ENCODE peak calls at places on chromosomes 5 and 9, in five cellular contexts. C, Q, L, N and Y are unnamed samples.

GRCh38 chr5:179762079-179762780 is 29.6 kb downstream of the MAML1 start:
- DNase-seq in C (peak), Q (peak), L (no peak), N (no peak), Y (no peak)

GRCh38 chr5:56050566-56051292 is 56.0 kb upstream of the IL6ST start:
- DNase-seq in C (no peak), Q (no peak), L (no peak), N (no peak), Y (no peak)

GRCh38 chr5:38590846-38591245 is 34.4 kb upstream of the LIFR start:
- DNase-seq in C (no peak), Q (no peak), L (no peak), N (no peak), Y (no peak)

GRCh38 chr5:3033033-3033755 is 281.7 kb upstream of the IRX2 start:
- DNase-seq in C (no peak), Q (no peak), L (no peak), N (no peak), Y (no peak)

GRCh38 chr5:174744896-174745295 is 20.5 kb downstream of the MSX2 start:
- DNase-seq in C (no peak), Q (no peak), L (no peak), N (no peak), Y (no peak)

GRCh38 chr9:14238044-14238443 is 75.9 kb downstream of the NFIB start:
- DNase-seq in C (no peak), Q (no peak), L (no peak), N (peak), Y (no peak)

GRCh38 chr9:116075191-116075590 is 78.4 kb upstream of the PAPPA start:
- DNase-seq in C (no peak), Q (no peak), L (no peak), N (no peak), Y (no peak)

GRCh38 chr9:69579032-69579748 is 93.0 kb downstream of the APBA1 start:
- DNase-seq in C (no peak), Q (no peak), L (no peak), N (no peak), Y (no peak)

GRCh38 chr5:138438724-138439536 is at the start of gene REEP2:
- DNase-seq in C (peak), Q (no peak), L (peak), N (peak), Y (peak)

GRCh38 chr5:157046041-157046440 is 12.9 kb downstream of the HAVCR1 start:
- DNase-seq in C (peak), Q (no peak), L (no peak), N (peak), Y (peak)

GRCh38 chr9:87189006-87189405 is 241.7 kb upstream of the GAS1 start:
- DNase-seq in C (no peak), Q (no peak), L (no peak), N (no peak), Y (no peak)

GRCh38 chr5:14143843-14144585 is 872 bp downstream of the TRIO start:
- DNase-seq in C (peak), Q (no peak), L (peak), N (no peak), Y (peak)

GRCh38 chr5:69285448-69286116 is 47.0 kb downstream of the CCDC125 start:
- DNase-seq in C (no peak), Q (no peak), L (no peak), N (no peak), Y (no peak)

GRCh38 chr5:118628672-118629354 is 359.5 kb downstream of the DTWD2 start:
- DNase-seq in C (no peak), Q (no peak), L (no peak), N (no peak), Y (no peak)

GRCh38 chr5:6510132-6510531 is 61.5 kb downstream of the UBE2QL1 start:
- DNase-seq in C (no peak), Q (no peak), L (no peak), N (no peak), Y (no peak)

GRCh38 chr5:41815663-41816062 is 54.6 kb downstream of the OXCT1 start:
- DNase-seq in C (no peak), Q (no peak), L (no peak), N (no peak), Y (no peak)

DNA sequence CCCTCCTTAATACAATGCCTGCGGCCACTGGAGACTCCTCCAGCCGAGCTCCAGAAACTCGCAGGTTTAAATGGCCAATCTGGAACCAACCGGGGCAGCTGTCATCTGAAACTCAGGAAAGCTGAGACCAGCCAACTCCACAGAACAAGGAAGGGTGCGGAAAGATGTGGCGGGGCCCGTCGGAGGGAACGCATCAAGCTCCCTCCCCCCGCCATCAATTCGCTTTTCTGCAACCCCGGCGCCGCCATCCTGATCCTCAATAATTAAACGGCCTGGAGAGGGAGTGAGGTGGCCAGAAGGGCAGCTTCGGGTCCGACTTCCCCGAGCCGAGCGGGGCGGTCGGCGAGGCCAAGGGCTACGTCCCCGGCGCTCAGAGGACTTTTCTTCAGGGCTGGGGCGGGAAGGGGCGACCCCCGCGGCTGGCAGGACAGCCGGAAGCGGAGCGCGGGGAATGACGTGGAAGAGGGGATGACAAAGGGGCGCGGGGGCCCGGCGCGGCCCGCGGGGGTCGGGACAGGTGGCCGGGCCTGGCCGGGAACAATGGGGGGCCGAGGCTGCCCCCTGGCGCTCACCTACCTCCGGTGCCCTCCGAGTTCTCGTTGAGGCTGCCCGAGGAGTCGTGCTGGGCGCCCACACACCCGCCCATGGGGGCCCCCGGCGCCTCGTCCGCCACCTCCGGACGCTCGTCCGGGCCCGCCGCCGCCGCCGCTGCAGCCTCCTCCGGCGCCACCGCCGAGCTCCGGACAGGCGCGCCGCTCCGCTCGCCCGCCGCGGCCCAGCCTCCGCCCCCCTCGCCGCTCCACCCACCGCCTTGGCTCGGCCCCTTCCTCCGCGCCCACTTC is at the start of gene UBTD2:
- DNase-seq in C (peak), Q (no peak), L (peak), N (peak), Y (peak)
- TF ChIP-seq POLR2A in C (peak), Q (no peak), L (no peak), N (no peak), Y (no peak)

GRCh38 chr5:151078490-151079262 is 2.2 kb downstream of the TNIP1 start:
- DNase-seq in C (peak), Q (no peak), L (no peak), N (no peak), Y (no peak)
- TF ChIP-seq POLR2A in C (no peak), Q (peak), L (no peak), N (no peak), Y (no peak)

GRCh38 chr9:33475357-33475756 is 1.6 kb upstream of the NOL6 start:
- DNase-seq in C (no peak), Q (no peak), L (no peak), N (no peak), Y (no peak)

GRCh38 chr9:33471361-33471760 is 2.4 kb downstream of the NOL6 start:
- DNase-seq in C (no peak), Q (no peak), L (no peak), N (no peak), Y (no peak)

GRCh38 chr9:33473216-33473615 is 508 bp downstream of the NOL6 start:
- DNase-seq in C (no peak), Q (no peak), L (no peak), N (no peak), Y (peak)

GRCh38 chr9:33472171-33472920 is 1.4 kb downstream of the NOL6 start:
- DNase-seq in C (no peak), Q (no peak), L (no peak), N (no peak), Y (no peak)

GRCh38 chr9:33473643-33474352 is at the start of gene NOL6:
- DNase-seq in C (peak), Q (peak), L (peak), N (peak), Y (peak)
- TF ChIP-seq POLR2A in C (peak), Q (peak), L (no peak), N (peak), Y (peak)

GRCh38 chr9:130017035-130017909 is 25.7 kb downstream of the FNBP1 start:
- DNase-seq in C (no peak), Q (no peak), L (no peak), N (no peak), Y (no peak)
- TF ChIP-seq POLR2A in C (no peak), Q (no peak), L (no peak), N (no peak), Y (no peak)

GRCh38 chr9:132049323-132049882 is 30.3 kb downstream of the MED27 start:
- DNase-seq in C (no peak), Q (no peak), L (no peak), N (no peak), Y (no peak)
- TF ChIP-seq POLR2A in C (no peak), Q (no peak), L (no peak), N (no peak), Y (no peak)

DNA sequence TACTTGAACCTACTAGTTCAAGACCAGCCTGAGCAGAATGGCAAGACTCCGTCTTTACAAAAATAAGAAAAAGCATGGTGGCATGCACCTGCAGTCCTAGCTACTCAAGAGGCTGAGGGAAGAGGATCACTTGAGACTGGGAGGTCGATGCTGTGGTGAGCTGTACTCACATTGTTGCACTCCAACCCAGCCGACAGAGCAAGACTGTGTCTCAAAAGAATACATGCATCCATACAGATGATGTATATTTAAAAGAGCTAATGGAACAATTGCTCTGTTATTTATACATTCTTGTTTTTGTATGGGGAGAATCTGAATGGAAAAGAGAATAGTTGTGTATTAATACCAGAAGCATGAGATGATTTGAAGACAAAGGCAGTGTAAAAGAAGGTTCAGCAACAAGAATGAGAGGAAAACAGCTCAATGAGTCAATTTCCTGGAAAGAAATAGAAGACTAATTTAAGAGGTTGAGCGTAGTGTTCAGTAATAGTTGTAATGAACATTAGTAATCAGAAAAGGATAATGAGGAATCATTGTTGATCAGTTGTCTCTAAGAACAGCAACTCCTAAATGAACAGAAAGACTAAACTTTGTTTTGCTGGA is 1.9 kb upstream of the LRRC70 start:
- DNase-seq in C (no peak), Q (no peak), L (no peak), N (no peak), Y (no peak)
- TF ChIP-seq POLR2A in C (no peak), Q (no peak), L (no peak), N (no peak), Y (no peak)